ENCODE peak calls at places on chromosomes 5 and 9, in six cellular contexts. J is lower lobe of right lung, C is foreskin fibroblast, B is substantia nigra, A is NCI-H1105 treated with DMSO at 0.1 percent for 48 hours, W is posterior vena cava. O is an unnamed sample.

GRCh38 chr9:89996106-89996505 is 391.3 kb downstream of the GADD45G start:
- DNase-seq in J (no peak), C (no peak), B (no peak), A (no peak), W (no peak), O (peak)

GRCh38 chr9:6214451-6214850 is 1.2 kb upstream of the IL33 start:
- DNase-seq in J (no peak), C (no peak), B (no peak), A (no peak), W (no peak), O (no peak)

GRCh38 chr9:37187713-37188439 is 67.5 kb downstream of the ZCCHC7 start:
- DNase-seq in J (no peak), C (no peak), B (no peak), A (no peak), W (no peak), O (no peak)

GRCh38 chr5:56914678-56915077 is 5.3 kb downstream of the SETD9 start:
- DNase-seq in J (no peak), C (no peak), B (no peak), A (no peak), W (no peak), O (no peak)

GRCh38 chr9:27090231-27090630 is 18.8 kb upstream of the TEK start:
- DNase-seq in J (no peak), C (no peak), B (no peak), A (no peak), W (no peak), O (no peak)

GRCh38 chr5:160021818-160022446 is 13.0 kb downstream of the TTC1 start:
- DNase-seq in J (no peak), C (peak), B (peak), A (peak), W (no peak), O (peak)

GRCh38 chr5:169196059-169196458 is 104.9 kb downstream of the SLIT3 start:
- DNase-seq in J (no peak), C (no peak), B (no peak), A (no peak), W (no peak), O (no peak)

GRCh38 chr5:113166710-113167366 is 190.2 kb downstream of the DCP2 start:
- DNase-seq in J (no peak), C (peak), B (no peak), A (no peak), W (no peak), O (no peak)

GRCh38 chr9:2271426-2271825 is 256.3 kb downstream of the SMARCA2 start:
- DNase-seq in J (no peak), C (no peak), B (no peak), A (no peak), W (no peak), O (no peak)

GRCh38 chr9:82961504-82962125 is 101.3 kb downstream of the RASEF start:
- DNase-seq in J (peak), C (peak), B (peak), A (peak), W (no peak), O (peak)

GRCh38 chr5:68285857-68286611 is 70.5 kb downstream of the PIK3R1 start:
- DNase-seq in J (no peak), C (peak), B (no peak), A (peak), W (no peak), O (no peak)

GRCh38 chr9:35110327-35110758 is 5.3 kb downstream of the ATOSB start:
- DNase-seq in J (no peak), C (peak), B (peak), A (no peak), W (peak), O (peak)

GRCh38 chr5:166046956-166047355 is 2244.5 kb upstream of the WWC1 start:
- DNase-seq in J (no peak), C (no peak), B (no peak), A (no peak), W (no peak), O (no peak)

GRCh38 chr5:151086905-151087360 is 6.1 kb upstream of the TNIP1 start:
- DNase-seq in J (no peak), C (no peak), B (no peak), A (no peak), W (no peak), O (no peak)

GRCh38 chr9:96008502-96009222 is 133.2 kb downstream of the ERCC6L2 start:
- DNase-seq in J (no peak), C (peak), B (no peak), A (no peak), W (no peak), O (peak)